ENCODE peak calls at places on chromosomes 1 and 21, in six cellular contexts. One of them, this sample, is unnamed.

GRCh38 chr1:222728746-222729145 is 8.3 kb upstream of the FAM177B start:
- DNase-seq in AG10803: no peak
- DNase-seq in thoracic aorta: no peak
- DNase-seq in pancreas: no peak
- DNase-seq in fibroblast of mammary gland: no peak
- DNase-seq in stomach: no peak
- DNase-seq in this sample: no peak

GRCh38 chr1:155847823-155848529 is 9.0 kb downstream of the GON4L start:
- DNase-seq in AG10803: no peak
- DNase-seq in stomach: no peak
- DNase-seq in thoracic aorta: no peak
- DNase-seq in fibroblast of mammary gland: no peak
- DNase-seq in pancreas: no peak
- DNase-seq in this sample: no peak

GRCh38 chr21:16193758-16194606 is 464.2 kb downstream of the USP25 start:
- DNase-seq in thoracic aorta: no peak
- DNase-seq in stomach: peak
- DNase-seq in fibroblast of mammary gland: peak
- DNase-seq in AG10803: peak
- DNase-seq in pancreas: no peak
- DNase-seq in this sample: peak

GRCh38 chr1:184513421-184513820 is 126.6 kb downstream of the C1orf21 start:
- DNase-seq in AG10803: no peak
- DNase-seq in thoracic aorta: no peak
- DNase-seq in stomach: no peak
- DNase-seq in pancreas: no peak
- DNase-seq in fibroblast of mammary gland: no peak
- DNase-seq in this sample: no peak

GRCh38 chr1:156056326-156056849 is 1.8 kb downstream of the LAMTOR2 start:
- DNase-seq in thoracic aorta: no peak
- DNase-seq in stomach: no peak
- DNase-seq in pancreas: no peak
- DNase-seq in AG10803: no peak
- DNase-seq in fibroblast of mammary gland: no peak
- DNase-seq in this sample: no peak

GRCh38 chr1:197799271-197799670 is 24.0 kb upstream of the DENND1B start:
- DNase-seq in stomach: no peak
- DNase-seq in fibroblast of mammary gland: peak
- DNase-seq in thoracic aorta: no peak
- DNase-seq in AG10803: peak
- DNase-seq in pancreas: no peak
- DNase-seq in this sample: no peak

GRCh38 chr1:215095524-215095923 is 13.0 kb downstream of the KCNK2 start:
- DNase-seq in fibroblast of mammary gland: no peak
- DNase-seq in thoracic aorta: no peak
- DNase-seq in stomach: no peak
- DNase-seq in pancreas: no peak
- DNase-seq in AG10803: no peak
- DNase-seq in this sample: no peak

GRCh38 chr21:37546299-37546908 is 179.8 kb downstream of the DYRK1A start:
- DNase-seq in AG10803: no peak
- DNase-seq in fibroblast of mammary gland: no peak
- DNase-seq in thoracic aorta: no peak
- DNase-seq in pancreas: no peak
- DNase-seq in stomach: no peak
- DNase-seq in this sample: no peak

GRCh38 chr1:115761601-115762302 is 6.8 kb downstream of the CASQ2 start:
- DNase-seq in pancreas: no peak
- DNase-seq in AG10803: no peak
- DNase-seq in stomach: no peak
- DNase-seq in fibroblast of mammary gland: peak
- DNase-seq in thoracic aorta: no peak
- DNase-seq in this sample: no peak

GRCh38 chr1:227947425-227947677 is 381 bp downstream of the WNT9A start:
- DNase-seq in AG10803: no peak
- DNase-seq in fibroblast of mammary gland: peak
- DNase-seq in thoracic aorta: no peak
- DNase-seq in pancreas: no peak
- DNase-seq in stomach: no peak
- DNase-seq in this sample: no peak

GRCh38 chr1:155858805-155859233 is 548 bp upstream of the SYT11 start:
- DNase-seq in fibroblast of mammary gland: peak
- DNase-seq in stomach: no peak
- DNase-seq in AG10803: peak
- DNase-seq in pancreas: peak
- DNase-seq in thoracic aorta: no peak
- DNase-seq in this sample: peak

GRCh38 chr1:44112486-44112885 is 6.1 kb upstream of the KLF17 start:
- DNase-seq in pancreas: no peak
- DNase-seq in AG10803: peak
- DNase-seq in fibroblast of mammary gland: peak
- DNase-seq in thoracic aorta: no peak
- DNase-seq in stomach: no peak
- DNase-seq in this sample: no peak

GRCh38 chr1:67482733-67483482 is 52.7 kb upstream of the SERBP1 start:
- DNase-seq in stomach: no peak
- DNase-seq in thoracic aorta: no peak
- DNase-seq in fibroblast of mammary gland: no peak
- DNase-seq in AG10803: no peak
- DNase-seq in pancreas: no peak
- DNase-seq in this sample: no peak

GRCh38 chr1:110480356-110481096 is 29.6 kb downstream of the PROK1 start:
- DNase-seq in thoracic aorta: no peak
- DNase-seq in stomach: no peak
- DNase-seq in fibroblast of mammary gland: no peak
- DNase-seq in AG10803: no peak
- DNase-seq in pancreas: no peak
- DNase-seq in this sample: no peak

GRCh38 chr1:77514871-77515776 is 167.3 kb downstream of the ZZZ3 start:
- DNase-seq in AG10803: peak
- DNase-seq in pancreas: no peak
- DNase-seq in thoracic aorta: no peak
- DNase-seq in fibroblast of mammary gland: peak
- DNase-seq in stomach: no peak
- DNase-seq in this sample: no peak

GRCh38 chr1:192602757-192603156 is 27.2 kb downstream of the RGS1 start:
- DNase-seq in fibroblast of mammary gland: no peak
- DNase-seq in stomach: no peak
- DNase-seq in pancreas: no peak
- DNase-seq in AG10803: no peak
- DNase-seq in thoracic aorta: no peak
- DNase-seq in this sample: no peak

GRCh38 chr1:154729031-154729442 is 121.1 kb upstream of the ADAR start:
- DNase-seq in pancreas: no peak
- DNase-seq in stomach: no peak
- DNase-seq in thoracic aorta: no peak
- DNase-seq in fibroblast of mammary gland: peak
- DNase-seq in AG10803: peak
- DNase-seq in this sample: peak

GRCh38 chr1:173206816-173207595 is at the start of gene TNFSF4:
- DNase-seq in pancreas: no peak
- DNase-seq in AG10803: peak
- DNase-seq in stomach: no peak
- DNase-seq in thoracic aorta: no peak
- DNase-seq in fibroblast of mammary gland: peak
- DNase-seq in this sample: peak

GRCh38 chr1:199243423-199244061 is 604.7 kb downstream of the PTPRC start:
- DNase-seq in stomach: peak
- DNase-seq in AG10803: peak
- DNase-seq in fibroblast of mammary gland: peak
- DNase-seq in pancreas: no peak
- DNase-seq in thoracic aorta: no peak
- DNase-seq in this sample: no peak

GRCh38 chr1:3418600-3418999 is 35.9 kb upstream of the ARHGEF16 start:
- DNase-seq in thoracic aorta: no peak
- DNase-seq in AG10803: no peak
- DNase-seq in fibroblast of mammary gland: no peak
- DNase-seq in stomach: peak
- DNase-seq in pancreas: no peak
- DNase-seq in this sample: no peak

DNA sequence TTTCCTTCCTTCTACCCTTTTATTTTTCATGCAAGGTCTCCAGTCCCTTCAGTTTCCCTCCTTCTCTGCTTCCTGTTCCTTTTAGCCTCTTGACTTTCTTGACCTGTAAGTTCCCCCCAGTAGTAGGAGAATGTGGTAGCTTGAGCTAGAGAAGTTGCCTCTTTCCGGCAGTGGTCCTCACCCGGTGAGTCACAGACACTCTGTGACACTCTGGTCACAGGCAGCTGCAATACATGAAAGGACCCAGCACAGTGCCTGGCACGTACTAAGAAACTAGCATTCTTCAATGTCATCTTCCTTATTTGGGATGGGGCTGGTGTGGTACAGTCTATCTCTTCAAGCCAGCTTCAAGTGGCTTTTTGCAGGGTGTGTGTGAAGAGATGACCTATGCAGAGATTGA is 16.0 kb downstream of the PFKFB2 start:
- DNase-seq in AG10803: no peak
- DNase-seq in pancreas: no peak
- DNase-seq in stomach: no peak
- DNase-seq in thoracic aorta: no peak
- DNase-seq in fibroblast of mammary gland: no peak
- DNase-seq in this sample: no peak
- H3K4me3 ChIP-seq in AG10803: no peak
- H3K4me3 ChIP-seq in pancreas: no peak
- H3K4me3 ChIP-seq in stomach: no peak
- H3K4me3 ChIP-seq in thoracic aorta: no peak
- H3K4me3 ChIP-seq in fibroblast of mammary gland: no peak
- H3K4me3 ChIP-seq in this sample: no peak

DNA sequence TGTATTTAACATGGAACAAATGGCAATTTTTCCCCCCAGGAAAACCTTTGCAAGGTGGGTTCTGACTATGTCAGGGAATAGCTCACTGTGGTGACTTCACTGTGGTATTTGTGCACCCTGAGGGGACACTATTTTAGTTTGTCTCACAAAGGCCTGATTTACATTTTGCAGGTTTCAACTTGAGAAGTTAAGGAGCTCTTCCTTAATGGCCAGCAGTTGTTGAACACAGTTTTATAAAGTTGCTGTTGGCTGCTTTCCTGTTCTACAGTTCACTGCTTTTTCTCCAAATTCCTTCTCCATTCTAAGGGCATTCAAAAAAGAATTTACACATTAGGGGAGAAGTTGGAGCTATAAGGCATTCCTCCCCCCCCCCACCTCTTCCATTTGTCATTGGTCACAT is 4.6 kb downstream of the LAMC1 start:
- DNase-seq in thoracic aorta: no peak
- DNase-seq in pancreas: no peak
- DNase-seq in fibroblast of mammary gland: no peak
- DNase-seq in AG10803: no peak
- DNase-seq in stomach: no peak
- DNase-seq in this sample: no peak
- H3K4me3 ChIP-seq in thoracic aorta: peak
- H3K4me3 ChIP-seq in pancreas: no peak
- H3K4me3 ChIP-seq in fibroblast of mammary gland: no peak
- H3K4me3 ChIP-seq in AG10803: peak
- H3K4me3 ChIP-seq in stomach: peak
- H3K4me3 ChIP-seq in this sample: no peak

DNA sequence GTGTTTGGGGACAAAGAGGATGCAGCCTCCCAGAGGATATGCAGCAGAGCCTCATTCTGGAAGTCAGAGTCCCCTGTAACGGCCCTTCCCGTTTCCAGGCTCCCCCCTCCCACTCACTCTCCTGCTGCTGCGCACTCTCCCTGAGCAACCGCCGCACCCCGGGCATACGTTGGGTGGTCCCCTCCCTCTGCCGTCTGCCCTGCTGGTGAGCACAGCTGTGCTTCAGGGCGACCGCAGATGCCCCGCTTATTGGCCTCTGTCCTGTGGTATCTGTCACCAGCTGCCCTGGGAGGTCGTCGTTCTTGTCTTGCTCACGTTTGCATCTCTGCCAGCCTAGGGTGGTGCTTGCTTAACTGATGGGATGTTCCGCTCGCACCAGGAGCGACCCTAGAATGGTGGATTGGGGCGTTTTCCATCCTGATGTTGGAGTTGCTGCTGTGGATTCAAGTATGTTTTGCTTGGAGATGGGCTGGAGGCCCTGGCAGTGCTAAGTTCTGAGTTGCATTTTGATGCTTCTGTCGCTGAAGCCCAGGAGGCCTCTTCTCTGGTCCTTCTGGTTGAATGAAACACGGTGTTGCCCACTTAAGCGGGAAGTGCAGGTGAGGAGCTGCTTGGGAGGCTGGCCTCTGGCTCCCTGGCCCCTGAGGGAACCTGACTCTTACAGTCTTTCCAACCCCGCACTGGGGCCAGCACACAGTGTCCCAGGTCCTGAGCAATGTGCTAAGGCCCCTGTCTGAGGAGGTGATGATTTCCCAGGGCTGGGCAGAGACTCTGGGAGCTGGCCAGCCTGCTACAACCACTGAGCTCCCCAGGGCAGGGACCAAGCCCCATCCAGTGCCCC is 3.2 kb downstream of the TMEM201 start:
- DNase-seq in stomach: no peak
- DNase-seq in pancreas: no peak
- DNase-seq in fibroblast of mammary gland: no peak
- DNase-seq in AG10803: no peak
- DNase-seq in thoracic aorta: no peak
- DNase-seq in this sample: no peak
- H3K4me3 ChIP-seq in stomach: no peak
- H3K4me3 ChIP-seq in pancreas: no peak
- H3K4me3 ChIP-seq in fibroblast of mammary gland: no peak
- H3K4me3 ChIP-seq in AG10803: no peak
- H3K4me3 ChIP-seq in thoracic aorta: no peak
- H3K4me3 ChIP-seq in this sample: no peak

GRCh38 chr1:118158918-118159317 is 26.1 kb downstream of the SPAG17 start:
- DNase-seq in AG10803: peak
- DNase-seq in thoracic aorta: no peak
- DNase-seq in pancreas: no peak
- DNase-seq in fibroblast of mammary gland: peak
- DNase-seq in stomach: no peak
- DNase-seq in this sample: no peak

GRCh38 chr1:118160825-118161224 is 24.2 kb downstream of the SPAG17 start:
- DNase-seq in pancreas: no peak
- DNase-seq in stomach: no peak
- DNase-seq in fibroblast of mammary gland: peak
- DNase-seq in thoracic aorta: no peak
- DNase-seq in AG10803: peak
- DNase-seq in this sample: no peak

GRCh38 chr1:118155106-118155505 is 29.9 kb downstream of the SPAG17 start:
- DNase-seq in thoracic aorta: no peak
- DNase-seq in pancreas: no peak
- DNase-seq in AG10803: no peak
- DNase-seq in fibroblast of mammary gland: no peak
- DNase-seq in stomach: no peak
- DNase-seq in this sample: no peak

GRCh38 chr1:118157506-118157905 is 27.5 kb downstream of the SPAG17 start:
- DNase-seq in stomach: no peak
- DNase-seq in thoracic aorta: no peak
- DNase-seq in fibroblast of mammary gland: no peak
- DNase-seq in AG10803: no peak
- DNase-seq in pancreas: no peak
- DNase-seq in this sample: no peak

DNA sequence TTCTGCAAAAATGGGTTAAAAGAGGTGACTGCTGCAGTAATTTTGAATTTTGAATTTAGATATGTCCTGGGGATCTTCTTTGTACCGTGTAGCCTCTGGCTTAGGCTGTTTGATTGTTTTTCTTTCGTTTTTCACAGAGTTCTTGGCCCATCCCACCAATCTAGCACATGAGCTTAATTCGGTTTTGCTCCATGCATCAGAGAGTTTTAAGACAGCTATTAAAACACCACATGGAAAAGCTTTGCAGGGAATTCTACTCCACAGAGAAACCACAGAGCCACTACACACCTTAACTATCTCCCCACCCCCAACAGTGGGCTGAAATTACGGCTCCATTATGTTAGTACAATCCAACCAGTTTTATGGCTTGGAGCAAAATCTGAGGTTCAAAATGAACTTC is 25.4 kb downstream of the SPAG17 start:
- DNase-seq in stomach: no peak
- DNase-seq in thoracic aorta: no peak
- DNase-seq in pancreas: no peak
- DNase-seq in AG10803: peak
- DNase-seq in fibroblast of mammary gland: no peak
- DNase-seq in this sample: no peak
- H3K4me3 ChIP-seq in stomach: no peak
- H3K4me3 ChIP-seq in thoracic aorta: no peak
- H3K4me3 ChIP-seq in pancreas: no peak
- H3K4me3 ChIP-seq in AG10803: peak
- H3K4me3 ChIP-seq in fibroblast of mammary gland: no peak
- H3K4me3 ChIP-seq in this sample: no peak